ENCODE peak calls at places on chromosomes 13 and 19, in four cellular contexts. B is CD8-positive, alpha-beta memory T cell; I is stimulated activated CD4-positive, alpha-beta T cell treated with anti-CD3 and anti-CD28 coated beads, Interleukin-1b, Interleukin-23, amount 100 ng/mL, for 1 hour; U is NCI-H345. G is an unnamed sample.

GRCh38 chr13:26255717-26256277 is 1.9 kb downstream of the CDK8 start:
- DNase-seq in B (no peak), I (no peak), U (no peak), G (no peak)

GRCh38 chr13:77868717-77869116 is 49.9 kb downstream of the EDNRB start:
- DNase-seq in B (no peak), I (no peak), U (no peak), G (no peak)

GRCh38 chr13:33441015-33441414 is 155.5 kb upstream of the STARD13 start:
- DNase-seq in B (no peak), I (no peak), U (peak; percentile 3), G (no peak)

GRCh38 chr19:48511800-48512503 is at the start of gene LMTK3:
- DNase-seq in B (peak; percentile 80), I (peak; percentile 42), U (peak; percentile 81), G (peak; percentile 70)

GRCh38 chr19:36152061-36152885 is at the start of gene COX7A1:
- DNase-seq in B (no peak), I (no peak), U (no peak), G (no peak)

GRCh38 chr13:113585828-113586355 is 1.3 kb downstream of the TFDP1 start:
- DNase-seq in B (no peak), I (no peak), U (no peak), G (no peak)

GRCh38 chr19:32581704-32582164 is 744 bp downstream of the PDCD5 start:
- DNase-seq in B (no peak), I (no peak), U (peak; percentile 27), G (no peak)

GRCh38 chr13:54536112-54536511 is 1507.5 kb downstream of the OLFM4 start:
- DNase-seq in B (no peak), I (no peak), U (no peak), G (no peak)

GRCh38 chr13:74820809-74821208 is 661.2 kb downstream of the TBC1D4 start:
- DNase-seq in B (no peak), I (no peak), U (no peak), G (no peak)

GRCh38 chr19:18453269-18454024 is 15.5 kb upstream of the ISYNA1 start:
- DNase-seq in B (no peak), I (no peak), U (no peak), G (no peak)

GRCh38 chr19:17052439-17052838 is 22.8 kb downstream of the HAUS8 start:
- DNase-seq in B (no peak), I (no peak), U (no peak), G (no peak)

G was measured in activated T-helper 1 cell treated with anti-CD3 and anti-CD28 coated beads, Interleukin-2, amount 50 U/mL, for 16 hours.